ENCODE peak calls at places on chromosomes 1 and 21, in five cellular contexts. N is activated gamma-delta T cell treated with Interleukin-2 at 50 U/mL for 16 hours, X is astrocyte, E is lower lobe of right lung, O is neural crest cell. T is an unnamed sample.

GRCh38 chr1:81472387-81472786 is 328.3 kb upstream of the ADGRL2 start:
- DNase-seq in N (no peak), X (no peak), E (no peak), O (no peak), T (no peak)

GRCh38 chr1:21779613-21780521 is 3.1 kb downstream of the USP48 start:
- DNase-seq in N (no peak), X (no peak), E (no peak), O (no peak), T (peak; percentile 41)

GRCh38 chr1:15178571-15179484 is 25.3 kb downstream of the TMEM51 start:
- DNase-seq in N (no peak), X (peak; percentile 95), E (no peak), O (no peak), T (no peak)

GRCh38 chr1:60960846-60961542 is 121.4 kb upstream of the NFIA start:
- DNase-seq in N (no peak), X (peak; percentile 18), E (no peak), O (no peak), T (no peak)

GRCh38 chr1:91631718-91632330 is 131.2 kb downstream of the CDC7 start:
- DNase-seq in N (no peak), X (no peak), E (no peak), O (no peak), T (no peak)

GRCh38 chr21:37338671-37339526 is 27.7 kb upstream of the DYRK1A start:
- DNase-seq in N (no peak), X (peak; percentile 89), E (no peak), O (no peak), T (no peak)

GRCh38 chr1:2194319-2194897 is at the start of gene FAAP20:
- DNase-seq in N (peak; percentile 68), X (peak; percentile 20), E (no peak), O (peak; percentile 65), T (no peak)

GRCh38 chr1:16396591-16396990 is 29.5 kb downstream of the SZRD1 start:
- DNase-seq in N (no peak), X (peak; percentile 82), E (no peak), O (no peak), T (no peak)

GRCh38 chr1:247905899-247906503 is 10.6 kb downstream of the OR2W3 start:
- DNase-seq in N (no peak), X (no peak), E (no peak), O (no peak), T (no peak)

T was measured in activated T-helper 1 cell treated with anti-CD3 and anti-CD28 coated beads, Interleukin-12 subunit alpha, Interleukin-12 subunit beta, Interleukin-2, Interleukin-4 antibody, amounts not matched to agents 30 ng/mL and 10 ng/mL and 1 ng/mL, durations not matched to agents 14 hours and 24 hours and 36 hours.